ENCODE peak calls at places on chromosome 3, in four cellular contexts. One of them, this sample, is unnamed.
A peak's percentile ranks its signal among the peaks of the same experiment; 100 is the strongest.

GRCh38 chr3:187263270-187263669 is 28.3 kb downstream of the MASP1 start:
- DNase-seq in GDM1: no peak
- DNase-seq in GM03348: no peak
- DNase-seq in heart left ventricle: no peak
- DNase-seq in this sample: peak; percentile 26

GRCh38 chr3:152444029-152444641 is 175.4 kb downstream of the MBNL1 start:
- DNase-seq in GM03348: peak; percentile 43
- DNase-seq in heart left ventricle: no peak
- DNase-seq in GDM1: no peak
- DNase-seq in this sample: peak; percentile 83

GRCh38 chr3:12287727-12288465 is 974 bp upstream of the PPARG start:
- DNase-seq in heart left ventricle: peak; percentile 67
- DNase-seq in GM03348: peak; percentile 73
- DNase-seq in GDM1: no peak
- DNase-seq in this sample: peak; percentile 82

GRCh38 chr3:130963878-130964277 is 62.7 kb downstream of the ASTE1 start:
- DNase-seq in GM03348: peak; percentile 54
- DNase-seq in heart left ventricle: no peak
- DNase-seq in GDM1: no peak
- DNase-seq in this sample: peak; percentile 90

GRCh38 chr3:141881702-141882101 is 5.3 kb downstream of the ATP1B3 start:
- DNase-seq in GM03348: no peak
- DNase-seq in heart left ventricle: no peak
- DNase-seq in GDM1: no peak
- DNase-seq in this sample: no peak

GRCh38 chr3:98596902-98597500 is 3.6 kb upstream of the CPOX start:
- DNase-seq in heart left ventricle: no peak
- DNase-seq in GDM1: peak; percentile 25
- DNase-seq in GM03348: peak; percentile 41
- DNase-seq in this sample: peak; percentile 79

GRCh38 chr3:58379351-58380073 is 46.8 kb downstream of the PXK start:
- DNase-seq in GDM1: no peak
- DNase-seq in heart left ventricle: no peak
- DNase-seq in GM03348: no peak
- DNase-seq in this sample: no peak

GRCh38 chr3:31836397-31837075 is 144.5 kb downstream of the OSBPL10 start:
- DNase-seq in heart left ventricle: no peak
- DNase-seq in GM03348: no peak
- DNase-seq in GDM1: no peak
- DNase-seq in this sample: peak; percentile 16

GRCh38 chr3:35393916-35394315 is 245.4 kb upstream of the ARPP21 start:
- DNase-seq in heart left ventricle: no peak
- DNase-seq in GM03348: no peak
- DNase-seq in GDM1: no peak
- DNase-seq in this sample: peak; percentile 42

GRCh38 chr3:99114565-99115291 is 213.2 kb upstream of the DCBLD2 start:
- DNase-seq in GDM1: no peak
- DNase-seq in GM03348: peak; percentile 24
- DNase-seq in heart left ventricle: no peak
- DNase-seq in this sample: peak; percentile 59

GRCh38 chr3:14691239-14691638 is 16.3 kb downstream of the C3orf20 start:
- DNase-seq in GM03348: no peak
- DNase-seq in GDM1: no peak
- DNase-seq in heart left ventricle: no peak
- DNase-seq in this sample: no peak

This sample was measured in adipocyte.